ENCODE peak calls at places on chromosome 4, in ten cellular contexts. D is cardiac muscle cell, K is psoas muscle, Z is HepG2, E is kidney epithelial cell, B is IMR-90, M is choroid plexus epithelial cell, L is lower leg skin, C is BE2C, Q is PC-3. R is an unnamed sample.
A peak's percentile ranks its signal among the peaks of the same experiment; 100 is the strongest.

GRCh38 chr4:40003986-40004385 is 26.3 kb upstream of the PDS5A start:
- DNase-seq in D (no peak), K (no peak), Z (no peak), E (no peak), B (peak; percentile 88), M (peak; percentile 58), L (no peak), C (no peak), Q (peak; percentile 20), R (peak; percentile 23)

GRCh38 chr4:3199661-3200422 is 49.1 kb upstream of the MSANTD1 start:
- DNase-seq in D (no peak), K (peak; percentile 80), Z (no peak), E (no peak), B (no peak), M (no peak), L (peak; percentile 44), C (no peak), Q (no peak), R (no peak)

GRCh38 chr4:109078724-109079123 is 223.7 kb downstream of the COL25A1 start:
- DNase-seq in D (peak; percentile 59), K (no peak), Z (no peak), E (peak; percentile 35), B (peak; percentile 81), M (peak; percentile 93), L (no peak), C (no peak), Q (no peak), R (peak; percentile 76)

GRCh38 chr4:114466299-114466698 is 132.3 kb upstream of the UGT8 start:
- DNase-seq in D (no peak), K (no peak), Z (no peak), E (no peak), B (no peak), M (no peak), L (no peak), C (no peak), Q (no peak), R (no peak)

GRCh38 chr4:181194096-181194495 is 1049.1 kb upstream of the TENM3 start:
- DNase-seq in D (no peak), K (no peak), Z (no peak), E (no peak), B (peak; percentile 1), M (peak; percentile 45), L (no peak), C (no peak), Q (no peak), R (no peak)

GRCh38 chr4:132108784-132109183 is 1040.3 kb upstream of the PCDH10 start:
- DNase-seq in D (no peak), K (no peak), Z (no peak), E (no peak), B (peak; percentile 79), M (peak; percentile 50), L (no peak), C (no peak), Q (peak; percentile 38), R (no peak)

GRCh38 chr4:56112377-56112776 is 163.6 kb downstream of the CEP135 start:
- DNase-seq in D (no peak), K (no peak), Z (no peak), E (no peak), B (no peak), M (no peak), L (no peak), C (no peak), Q (no peak), R (no peak)

GRCh38 chr4:7950301-7951092 is 10.8 kb upstream of the AFAP1 start:
- DNase-seq in D (no peak), K (no peak), Z (no peak), E (no peak), B (no peak), M (no peak), L (no peak), C (no peak), Q (no peak), R (no peak)

GRCh38 chr4:128379860-128380259 is 92.2 kb upstream of the PGRMC2 start:
- DNase-seq in D (peak; percentile 38), K (peak; percentile 57), Z (peak; percentile 12), E (no peak), B (peak; percentile 49), M (peak; percentile 71), L (no peak), C (peak; percentile 59), Q (peak; percentile 44), R (no peak)

GRCh38 chr4:8688041-8688907 is 95.7 kb downstream of the CPZ start:
- DNase-seq in D (peak; percentile 71), K (no peak), Z (no peak), E (no peak), B (peak; percentile 2), M (peak; percentile 16), L (no peak), C (peak; percentile 72), Q (peak; percentile 8), R (no peak)

GRCh38 chr4:71941001-71941400 is 90.8 kb upstream of the NPFFR2 start:
- DNase-seq in D (peak; percentile 66), K (no peak), Z (peak; percentile 1), E (no peak), B (peak; percentile 0), M (peak; percentile 4), L (no peak), C (peak; percentile 20), Q (peak; percentile 64), R (no peak)
- TF ChIP-seq CTCF in D (peak; percentile 30), K (no peak), Z (peak; percentile 29), E (peak; percentile 55), B (peak; percentile 28), M (peak; percentile 27), L (no peak), C (peak; percentile 51), Q (peak; percentile 85), R (no peak)

GRCh38 chr4:153115322-153116100 is 88.7 kb upstream of the TRIM2 start:
- DNase-seq in D (no peak), K (no peak), Z (peak; percentile 11), E (peak; percentile 74), B (peak; percentile 77), M (peak; percentile 77), L (no peak), C (no peak), Q (peak; percentile 91), R (peak; percentile 44)

GRCh38 chr4:153116801-153117200 is 87.4 kb upstream of the TRIM2 start:
- DNase-seq in D (no peak), K (no peak), Z (no peak), E (no peak), B (no peak), M (no peak), L (no peak), C (no peak), Q (no peak), R (no peak)

GRCh38 chr4:153117554-153117953 is 86.7 kb upstream of the TRIM2 start:
- DNase-seq in D (no peak), K (no peak), Z (no peak), E (no peak), B (no peak), M (no peak), L (no peak), C (no peak), Q (no peak), R (no peak)

GRCh38 chr4:153114771-153115321 is 89.4 kb upstream of the TRIM2 start:
- DNase-seq in D (no peak), K (no peak), Z (no peak), E (no peak), B (peak; percentile 84), M (peak; percentile 79), L (no peak), C (no peak), Q (peak; percentile 83), R (no peak)

DNA sequence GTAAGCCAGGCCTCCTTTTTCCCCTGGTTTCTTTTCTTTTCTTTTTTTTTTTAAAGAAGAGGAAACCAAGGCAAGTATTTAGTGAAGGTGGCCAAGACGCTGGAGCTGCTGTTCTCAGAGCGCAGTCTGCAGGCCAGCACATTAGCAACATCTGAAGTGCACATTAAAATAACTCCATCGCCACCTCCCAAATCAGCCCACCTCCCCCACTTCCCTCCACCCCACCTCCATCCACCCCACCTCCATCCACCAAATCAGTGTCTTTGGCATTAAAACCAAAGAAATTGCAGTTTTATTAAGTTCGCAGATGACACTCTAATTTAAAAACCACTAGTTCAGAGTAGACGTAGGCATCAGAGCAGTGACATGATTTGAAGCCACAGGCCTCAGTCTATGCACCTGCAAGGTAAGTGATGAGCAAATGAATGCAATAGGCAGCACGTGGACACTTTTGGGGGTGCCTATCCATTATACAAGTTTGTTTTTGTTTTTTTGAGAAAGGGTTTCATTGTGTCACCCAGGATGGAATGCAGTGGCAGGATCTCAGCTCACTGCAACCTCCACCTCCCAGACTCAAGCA is 88.1 kb upstream of the TRIM2 start:
- DNase-seq in D (no peak), K (no peak), Z (no peak), E (no peak), B (no peak), M (no peak), L (no peak), C (no peak), Q (no peak), R (no peak)
- H3K4me3 ChIP-seq in D (no peak overlapping the region), K (peak overlapping the region; percentile 50), Z (no peak overlapping the region), E (no peak overlapping the region), B (no peak overlapping the region), M (no peak overlapping the region), L (no peak overlapping the region), C (no peak overlapping the region), Q (peak overlapping the region; percentile 54), R (peak overlapping the region; percentile 40)

GRCh38 chr4:105670684-105671083 is 37.8 kb downstream of the INTS12 start:
- DNase-seq in D (no peak), K (no peak), Z (peak; percentile 23), E (no peak), B (no peak), M (no peak), L (no peak), C (no peak), Q (no peak), R (no peak)

GRCh38 chr4:105661028-105661427 is 47.5 kb downstream of the INTS12 start:
- DNase-seq in D (no peak), K (no peak), Z (no peak), E (no peak), B (no peak), M (no peak), L (no peak), C (no peak), Q (peak; percentile 85), R (no peak)

GRCh38 chr4:105662935-105663675 is 45.4 kb downstream of the INTS12 start:
- DNase-seq in D (no peak), K (no peak), Z (no peak), E (no peak), B (no peak), M (no peak), L (no peak), C (no peak), Q (no peak), R (no peak)

DNA sequence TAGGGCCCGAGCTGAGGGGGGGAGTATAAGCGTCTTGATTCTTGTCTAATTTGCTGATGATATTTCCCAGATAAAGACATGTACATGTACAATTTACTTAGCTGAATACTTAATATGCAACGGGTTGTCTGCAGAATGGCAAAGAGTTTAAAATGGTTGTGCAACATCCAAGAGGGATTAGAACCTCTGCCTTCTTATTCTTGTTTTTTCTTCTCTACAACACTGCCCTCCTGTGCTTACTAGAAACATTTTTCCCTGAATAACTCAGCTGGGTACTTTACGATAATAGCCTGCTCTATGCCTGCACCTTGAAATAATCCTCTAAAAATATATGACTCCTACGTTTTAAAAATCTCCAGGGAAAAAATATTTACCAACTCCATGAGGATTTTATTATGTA is 41.8 kb downstream of the INTS12 start:
- DNase-seq in D (peak; percentile 30), K (no peak), Z (no peak), E (no peak), B (peak; percentile 16), M (peak; percentile 78), L (no peak), C (no peak), Q (peak; percentile 43), R (no peak)
- TF ChIP-seq CTCF in D (peak; percentile 44), K (peak; percentile 28), Z (peak; percentile 39), E (peak; percentile 10), B (no peak), M (peak; percentile 49), L (no peak), C (peak; percentile 45), Q (peak; percentile 63), R (no peak)

GRCh38 chr4:186700746-186701145 is 22.9 kb downstream of the FAT1 start:
- DNase-seq in D (no peak), K (peak; percentile 77), Z (no peak), E (no peak), B (peak; percentile 76), M (no peak), L (peak; percentile 36), C (no peak), Q (peak; percentile 22), R (no peak)
- H3K4me3 ChIP-seq in D (no peak overlapping the region), K (no peak overlapping the region), Z (no peak overlapping the region), E (no peak overlapping the region), B (no peak overlapping the region), M (no peak overlapping the region), L (no peak overlapping the region), C (no peak overlapping the region), Q (no peak overlapping the region), R (no peak overlapping the region)

R was measured in AG04449.